ENCODE peak calls at places on chromosomes 16 and 17, in four cellular contexts. P is K562, U is IMR-90, I is endothelial cell of umbilical vein. V is an unnamed sample. For H3K9me1, the result is how much of the 10 kb centered on the place peaks cover.

GRCh38 chr17:80755650-80756405 is 211.2 kb downstream of the RPTOR start:
- DNase-seq in P (peak), I (no peak), U (no peak), V (no peak)

GRCh38 chr17:81976332-81977210 is 858 bp upstream of the ASPSCR1 start:
- DNase-seq in U (no peak), P (peak), I (peak), V (no peak)

GRCh38 chr17:64134996-64135395 is 5.1 kb upstream of the ERN1 start:
- DNase-seq in I (no peak), P (no peak), U (no peak), V (no peak)

GRCh38 chr17:8744086-8744781 is 402 bp downstream of the CCDC42 start:
- DNase-seq in U (no peak), P (no peak), I (no peak), V (no peak)

GRCh38 chr17:55571095-55571494 is 59.8 kb upstream of the SMIM36 start:
- DNase-seq in P (no peak), I (no peak), U (peak), V (no peak)

GRCh38 chr17:31462261-31462660 is 70.8 kb downstream of the RAB11FIP4 start:
- DNase-seq in P (no peak), U (peak), I (no peak), V (no peak)

GRCh38 chr17:47877368-47878034 is 18.5 kb upstream of the SP2 start:
- DNase-seq in U (no peak), P (peak), I (no peak), V (no peak)

GRCh38 chr17:37747222-37747621 is 2.4 kb upstream of the HNF1B start:
- DNase-seq in I (no peak), P (no peak), U (no peak), V (no peak)

GRCh38 chr17:11954961-11955360 is 42.3 kb downstream of the ZNF18 start:
- DNase-seq in U (no peak), P (no peak), I (no peak), V (no peak)

GRCh38 chr17:39001703-39002637 is 34.8 kb upstream of the FBXO47 start:
- DNase-seq in P (peak), U (peak), I (peak), V (peak)

GRCh38 chr17:21370430-21370829 is 5.7 kb upstream of the KCNJ12 start:
- DNase-seq in U (no peak), I (no peak), P (no peak), V (no peak)

GRCh38 chr16:2955779-2956565 is 8.1 kb upstream of the KREMEN2 start:
- DNase-seq in I (no peak), P (no peak), U (no peak), V (no peak)

GRCh38 chr16:6146874-6147425 is 1049.4 kb upstream of the EEF2KMT start:
- DNase-seq in U (no peak), P (peak), I (no peak), V (no peak)

GRCh38 chr17:38616361-38616760 is 10.6 kb upstream of the SRCIN1 start:
- DNase-seq in I (no peak), P (no peak), U (no peak), V (no peak)

GRCh38 chr17:80124351-80124981 is 22.5 kb downstream of the EIF4A3 start:
- DNase-seq in I (peak), U (peak), P (peak), V (no peak)

GRCh38 chr17:15290605-15291004 is 25.5 kb upstream of the PMP22 start:
- DNase-seq in U (no peak), I (no peak), P (no peak), V (no peak)

GRCh38 chr17:29420128-29420527 is 30.0 kb downstream of the TAOK1 start:
- DNase-seq in U (no peak), I (no peak), P (no peak), V (no peak)
- H3K4me2 ChIP-seq in U (no peak), I (no peak), P (no peak), V (no peak)

DNA sequence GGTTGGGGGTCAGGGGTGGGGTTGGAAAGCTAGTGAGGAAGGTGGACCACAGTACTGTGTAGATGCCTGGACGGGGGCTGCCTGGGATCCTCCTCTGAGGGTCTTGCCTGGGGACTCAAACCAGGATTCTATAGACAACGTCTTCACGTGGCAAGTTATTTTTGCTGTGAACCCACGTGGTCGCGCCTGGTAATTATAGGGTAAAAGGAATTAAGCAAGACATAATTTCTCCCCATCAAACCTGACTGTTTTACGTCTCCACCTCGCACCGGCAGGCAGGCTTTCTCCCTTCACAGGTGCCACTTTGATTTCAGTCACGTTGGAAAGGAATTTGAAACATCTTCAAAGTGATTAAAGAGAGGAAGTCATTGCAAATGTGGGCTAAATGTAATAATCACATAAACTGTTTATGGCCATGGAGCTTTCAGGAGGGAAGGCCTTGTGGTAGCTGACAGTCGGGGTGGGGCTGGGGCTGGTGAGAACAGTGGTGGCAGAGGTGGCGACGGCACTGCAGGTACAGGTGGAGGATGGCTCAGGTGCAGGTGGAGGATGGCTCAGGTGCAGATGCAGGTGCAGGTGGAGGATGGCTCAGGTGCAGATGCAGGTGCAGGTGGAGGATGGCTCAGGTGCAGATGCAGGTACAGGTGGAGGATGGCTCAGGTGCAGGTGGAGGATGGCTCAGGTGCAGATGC is 197.1 kb upstream of the NLRP1 start:
- DNase-seq in I (no peak), U (no peak), P (no peak), V (no peak)
- H3K9me1 ChIP-seq in I (under half), U (under half), P (under half), V (under half)

GRCh38 chr17:76866203-76866602 is 2.0 kb upstream of the MGAT5B start:
- DNase-seq in U (no peak), I (no peak), P (no peak), V (no peak)

GRCh38 chr17:76868669-76869208 is 535 bp downstream of the MGAT5B start:
- DNase-seq in U (no peak), P (no peak), I (no peak), V (no peak)

GRCh38 chr17:76868176-76868668 is at the start of gene MGAT5B:
- DNase-seq in P (peak), U (peak), I (peak), V (peak)

GRCh38 chr17:76867578-76868175 is 527 bp upstream of the MGAT5B start:
- DNase-seq in I (peak), U (peak), P (peak), V (no peak)

DNA sequence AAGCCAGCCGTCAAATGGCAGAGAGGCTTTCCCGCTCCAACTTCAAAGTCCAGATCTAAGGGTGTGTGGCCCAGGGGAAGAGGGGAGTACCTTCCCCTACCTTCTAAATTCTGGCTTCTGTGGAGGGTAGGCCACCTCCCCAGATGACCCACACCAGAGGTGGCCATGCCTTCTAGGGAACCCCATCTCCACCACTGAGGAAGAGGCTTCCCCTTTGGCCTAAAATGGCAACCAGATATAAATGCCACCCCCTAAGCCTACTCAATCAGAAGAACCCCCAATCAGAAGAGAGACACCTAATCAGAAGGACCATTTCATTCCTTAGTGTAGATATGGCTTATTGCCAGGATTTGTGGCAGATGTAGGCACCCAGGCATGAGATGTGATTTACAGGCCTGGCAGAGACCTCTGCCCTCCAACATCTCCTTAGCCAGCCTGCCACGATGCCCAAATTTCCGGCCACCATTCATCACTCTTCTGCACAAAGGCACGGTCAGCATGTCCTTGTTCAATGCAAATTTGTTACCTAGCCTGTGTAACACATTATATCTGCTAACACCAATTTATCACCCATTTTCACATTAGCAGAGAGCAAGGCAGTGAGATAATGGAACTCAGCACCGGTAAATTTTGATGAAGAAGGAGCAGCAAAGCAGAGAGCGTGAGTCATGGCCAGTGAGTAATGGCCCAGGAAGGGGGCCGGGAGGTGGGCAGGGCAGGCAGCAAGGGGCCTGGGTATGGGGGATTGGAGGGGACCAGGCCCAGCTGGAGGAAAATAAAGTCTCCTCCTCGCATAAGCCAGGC is 1.2 kb upstream of the MGAT5B start:
- DNase-seq in U (peak), P (no peak), I (no peak), V (no peak)
- H2AFZ ChIP-seq in U (peak), P (peak), I (peak), V (no peak)

DNA sequence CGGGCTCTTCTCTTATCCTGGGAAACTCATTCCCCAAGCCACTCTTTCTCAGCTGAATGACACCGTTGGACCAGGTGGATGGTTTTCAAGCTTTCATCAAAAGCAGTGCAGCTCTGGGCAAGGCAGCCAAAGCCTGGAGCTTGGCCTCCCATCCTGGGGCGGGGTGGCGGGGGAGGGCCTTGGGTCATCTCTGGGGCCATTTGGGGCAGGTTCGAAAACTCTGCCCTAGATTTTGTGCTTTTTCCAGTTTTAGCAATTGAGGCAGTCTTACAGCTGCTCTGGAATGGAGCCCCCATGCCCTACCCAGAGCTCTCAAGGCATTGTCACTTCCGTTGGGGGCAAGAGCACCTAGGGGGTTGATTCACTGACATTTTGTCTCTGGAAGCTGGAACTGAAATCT is 9.1 kb downstream of the MPRIP start:
- DNase-seq in I (no peak), U (no peak), P (no peak), V (no peak)
- H3K4me2 ChIP-seq in I (no peak), U (no peak), P (no peak), V (peak)

GRCh38 chr16:54080524-54081008 is 206.0 kb downstream of the IRX3 start:
- DNase-seq in I (no peak), P (no peak), U (peak), V (peak)
- H3K9me1 ChIP-seq in I (under half), P (under half), U (under half), V (under half)

DNA sequence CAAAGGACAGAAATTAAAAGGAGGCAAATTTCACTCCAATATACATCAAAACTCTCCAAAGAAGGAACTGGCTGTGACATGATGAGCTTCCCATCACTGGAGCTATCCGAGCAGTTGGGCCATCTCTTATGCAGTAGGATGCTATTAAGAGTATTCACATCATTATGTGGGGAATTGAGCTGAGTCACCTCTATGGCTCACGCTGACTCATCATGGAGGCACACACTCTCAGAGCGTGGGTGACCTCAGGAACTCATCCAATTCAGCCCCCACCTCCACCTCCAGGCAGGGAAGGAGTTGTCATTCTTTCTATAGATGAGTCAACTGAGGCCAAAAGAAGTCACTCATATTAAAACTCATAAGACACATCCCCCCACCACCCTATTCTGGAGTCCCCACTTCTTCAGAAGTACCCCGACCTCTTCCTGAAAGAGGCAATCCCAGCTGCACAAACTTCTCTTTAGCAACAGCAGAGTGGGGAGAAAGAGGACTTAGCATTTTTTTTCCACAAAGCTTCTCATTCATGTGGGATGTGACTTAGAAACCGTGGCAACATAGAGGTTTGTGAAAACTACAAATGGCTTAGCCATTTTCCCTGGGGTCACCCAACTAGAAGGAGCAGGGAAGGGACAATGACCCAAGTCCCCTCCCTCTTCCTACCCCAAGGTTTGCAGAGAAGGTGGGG is 32.5 kb downstream of the ABCC12 start:
- DNase-seq in U (peak), P (peak), I (peak), V (peak)
- H2AFZ ChIP-seq in U (peak), P (peak), I (no peak), V (no peak)

V was measured in keratinocyte.